ENCODE peak calls at places on chromosomes 7 and 10, in ten cellular contexts. E, M, F, V, Q, L, I, N, D and A are unnamed samples.
A peak's percentile ranks its signal among the peaks of the same experiment; 100 is the strongest.

GRCh38 chr7:46603780-46604725 is 683.0 kb upstream of the IGFBP3 start:
- DNase-seq in L (peak; percentile 87), M (peak; percentile 95), N (peak; percentile 73), I (peak; percentile 76), D (peak; percentile 36), E (no peak), Q (no peak), F (no peak), V (no peak), A (peak; percentile 53)

GRCh38 chr7:100483728-100484635 is at the start of gene NYAP1:
- DNase-seq in E (peak; percentile 64), Q (peak; percentile 85), I (peak; percentile 62), F (peak; percentile 60), L (peak; percentile 47), V (no peak), M (peak; percentile 45), D (peak; percentile 64), N (peak; percentile 75), A (peak; percentile 53)

GRCh38 chr7:69934475-69934903 is 336.2 kb downstream of the AUTS2 start:
- DNase-seq in Q (no peak), V (no peak), M (no peak), N (peak; percentile 85), D (no peak), E (no peak), F (no peak), L (no peak), I (no peak), A (peak; percentile 14)

GRCh38 chr7:156848979-156849378 is 44.0 kb downstream of the LMBR1 start:
- DNase-seq in L (no peak), N (no peak), V (no peak), E (no peak), Q (no peak), I (no peak), M (no peak), D (no peak), F (no peak), A (no peak)

GRCh38 chr7:26930845-26931244 is 66.5 kb upstream of the SKAP2 start:
- DNase-seq in I (no peak), M (no peak), V (no peak), L (no peak), F (no peak), D (no peak), Q (no peak), N (no peak), E (no peak), A (no peak)

GRCh38 chr10:128275405-128275804 is 149.2 kb upstream of the MKI67 start:
- DNase-seq in V (no peak), D (no peak), F (no peak), Q (no peak), N (no peak), I (no peak), L (no peak), E (no peak), M (no peak), A (no peak)

GRCh38 chr7:113087278-113087998 is 811 bp upstream of the GPR85 start:
- DNase-seq in D (no peak), E (no peak), V (no peak), Q (no peak), F (no peak), I (no peak), M (peak; percentile 90), L (no peak), N (peak; percentile 13), A (no peak)

GRCh38 chr7:110590415-110590814 is 500.5 kb upstream of the LRRN3 start:
- DNase-seq in I (peak; percentile 41), V (no peak), L (no peak), D (no peak), M (no peak), F (no peak), N (peak; percentile 14), E (no peak), Q (no peak), A (no peak)

GRCh38 chr7:115124409-115124939 is 202.6 kb downstream of the MDFIC start:
- DNase-seq in L (peak; percentile 36), V (no peak), N (no peak), F (no peak), E (no peak), D (no peak), Q (no peak), I (no peak), M (no peak), A (no peak)

GRCh38 chr10:11746883-11747539 is 4.8 kb downstream of the ECHDC3 start:
- DNase-seq in Q (no peak), E (no peak), M (no peak), N (peak; percentile 57), D (no peak), F (no peak), V (peak; percentile 17), I (no peak), L (no peak), A (no peak)

GRCh38 chr10:60246382-60246781 is 143.3 kb downstream of the ANK3 start:
- DNase-seq in I (no peak), D (no peak), E (no peak), L (no peak), N (no peak), M (no peak), F (no peak), Q (no peak), V (no peak), A (no peak)

GRCh38 chr7:127652333-127653248 is 597 bp downstream of the SND1 start:
- DNase-seq in F (peak; percentile 33), M (peak; percentile 39), Q (no peak), V (peak; percentile 27), D (no peak), E (no peak), L (no peak), N (no peak), I (no peak), A (no peak)

GRCh38 chr10:97852277-97852676 is 2.6 kb downstream of the GOLGA7B start:
- DNase-seq in V (peak; percentile 48), Q (no peak), I (no peak), M (no peak), L (no peak), F (no peak), E (no peak), N (no peak), D (no peak), A (no peak)

GRCh38 chr10:21746118-21746517 is 212.1 kb downstream of the MLLT10 start:
- DNase-seq in V (no peak), E (no peak), I (no peak), D (no peak), L (no peak), Q (no peak), F (no peak), N (no peak), M (no peak), A (no peak)

GRCh38 chr10:16809074-16809718 is 8.0 kb downstream of the RSU1 start:
- DNase-seq in E (no peak), N (peak; percentile 28), Q (peak; percentile 74), I (no peak), M (peak; percentile 42), D (peak; percentile 38), V (peak; percentile 21), F (peak; percentile 42), L (peak; percentile 58), A (no peak)

GRCh38 chr10:79084012-79084971 is 15.5 kb downstream of the ZMIZ1 start:
- DNase-seq in L (peak; percentile 93), F (peak; percentile 70), D (peak; percentile 93), V (peak; percentile 88), M (peak; percentile 89), I (peak; percentile 96), N (no peak), E (peak; percentile 82), Q (no peak), A (peak; percentile 97)

GRCh38 chr7:33400214-33400538 is 270.8 kb downstream of the BBS9 start:
- DNase-seq in N (no peak), F (no peak), Q (no peak), E (no peak), I (no peak), V (no peak), L (no peak), M (no peak), D (no peak), A (no peak)

GRCh38 chr7:82053453-82054032 is 283.7 kb upstream of the HGF start:
- DNase-seq in E (no peak), Q (no peak), L (no peak), F (no peak), V (no peak), D (no peak), N (no peak), M (no peak), I (no peak), A (no peak)

DNA sequence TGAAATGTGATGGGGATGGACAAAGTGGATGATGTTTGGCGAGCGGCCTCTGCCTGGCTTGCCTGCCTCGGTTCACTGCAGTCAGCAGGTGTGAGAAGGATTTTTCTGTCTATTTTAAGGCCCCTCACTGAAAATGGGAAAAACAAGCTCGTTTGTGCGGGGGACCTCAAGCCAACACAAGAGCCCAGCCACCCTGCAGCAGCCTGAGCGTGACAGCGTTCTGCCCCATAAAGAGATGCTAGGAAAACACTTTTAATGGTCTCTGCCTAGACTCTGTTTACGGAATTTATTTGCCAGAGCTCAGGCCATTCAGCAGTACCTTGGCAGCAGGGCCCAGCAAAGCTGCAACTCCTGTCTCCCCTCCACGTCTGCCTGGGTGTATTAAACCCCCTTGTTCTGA is 131.7 kb downstream of the GRK5 start:
- DNase-seq in D (no peak), F (no peak), V (no peak), E (no peak), Q (no peak), N (no peak), M (no peak), L (no peak), I (no peak), A (no peak)
- H3K4me1 ChIP-seq in D (no peaks in the 10 kb centered on the region), F (no peaks in the 10 kb centered on the region), V (peaks cover 12% of the 10 kb centered on the region), E (peaks cover 5% of the 10 kb centered on the region), Q (no peaks in the 10 kb centered on the region), N (peaks cover 56% of the 10 kb centered on the region), M (peaks cover 42% of the 10 kb centered on the region), L (peaks cover 48% of the 10 kb centered on the region), I (peaks cover 48% of the 10 kb centered on the region), A (no peaks in the 10 kb centered on the region)

GRCh38 chr10:26698909-26699308 is 1.4 kb downstream of the PDSS1 start:
- DNase-seq in Q (no peak), N (no peak), F (no peak), I (no peak), E (no peak), L (no peak), M (no peak), V (no peak), D (no peak), A (no peak)
- H3K4me3 ChIP-seq in Q (peak overlapping the region; percentile 8), N (peak overlapping the region; percentile 83), F (peak overlapping the region; percentile 78), I (no peak overlapping the region), E (peak overlapping the region; percentile 68), L (no peak overlapping the region), M (peak overlapping the region; percentile 78), V (peak overlapping the region; percentile 76), D (no peak overlapping the region), A (no peak overlapping the region)

DNA sequence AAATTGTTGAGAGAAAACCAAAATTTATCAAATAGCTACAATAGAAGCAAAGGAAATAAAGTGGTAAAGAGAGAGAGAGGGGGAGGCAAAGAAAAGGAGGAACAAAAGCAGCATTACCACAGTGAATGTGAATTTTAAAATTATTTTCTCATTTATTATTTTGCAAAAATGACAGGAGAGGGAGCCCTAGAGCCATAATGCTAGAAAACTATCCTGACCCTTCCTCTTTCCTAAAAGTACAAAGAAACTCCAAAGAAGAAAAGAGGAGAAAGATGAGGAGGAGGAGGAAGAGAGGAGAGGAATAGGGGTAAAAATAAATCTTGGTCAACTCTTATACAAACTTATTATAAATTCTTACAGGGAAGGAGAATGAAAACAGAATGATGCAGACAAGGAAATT is 921.5 kb downstream of the NRG3 start:
- DNase-seq in F (peak; percentile 4), M (peak; percentile 4), Q (no peak), I (no peak), N (peak; percentile 36), D (no peak), L (no peak), E (no peak), V (no peak), A (no peak)
- TF ChIP-seq CTCF in F (peak; percentile 76), M (peak; percentile 17), Q (peak; percentile 13), I (peak; percentile 20), N (peak; percentile 43), D (no peak), L (peak; percentile 44), E (peak; percentile 65), V (peak; percentile 52), A (no peak)

GRCh38 chr10:68705548-68705947 is 15.5 kb upstream of the CCAR1 start:
- DNase-seq in Q (no peak), D (no peak), M (no peak), F (no peak), N (no peak), I (no peak), E (no peak), V (no peak), L (no peak), A (no peak)
- H3K4me1 ChIP-seq in Q (no peaks in the 10 kb centered on the region), D (no peaks in the 10 kb centered on the region), M (no peaks in the 10 kb centered on the region), F (no peaks in the 10 kb centered on the region), N (no peaks in the 10 kb centered on the region), I (no peaks in the 10 kb centered on the region), E (no peaks in the 10 kb centered on the region), V (no peaks in the 10 kb centered on the region), L (no peaks in the 10 kb centered on the region), A (no peaks in the 10 kb centered on the region)